ENCODE peak calls at places on chromosome 13, in four cellular contexts. Q, S, Y and Z are unnamed samples. For H3K27me3, the result is how much of the 10 kb centered on the place peaks cover.

GRCh38 chr13:112159575-112160547 is 92.9 kb downstream of the SOX1 start:
- DNase-seq in Q (no peak), S (no peak), Y (no peak), Z (no peak)

GRCh38 chr13:41837668-41838067 is 123.2 kb downstream of the VWA8 start:
- DNase-seq in Q (no peak), Y (no peak), S (no peak), Z (no peak)

GRCh38 chr13:99386495-99386894 is 79.3 kb upstream of the GPR183 start:
- DNase-seq in S (no peak), Q (no peak), Y (peak), Z (no peak)

GRCh38 chr13:38386421-38386820 is 36.8 kb downstream of the UFM1 start:
- DNase-seq in S (no peak), Q (peak), Y (no peak), Z (no peak)

GRCh38 chr13:24233351-24233901 is 72.9 kb downstream of the SPATA13 start:
- DNase-seq in Q (no peak), S (peak), Y (no peak), Z (no peak)

GRCh38 chr13:35164324-35164932 is 222.4 kb downstream of the NBEA start:
- DNase-seq in S (peak), Y (no peak), Q (peak), Z (peak)

GRCh38 chr13:42968906-42969305 is 23.1 kb downstream of the EPSTI1 start:
- DNase-seq in Y (peak), Q (no peak), S (no peak), Z (no peak)

GRCh38 chr13:109479991-109480696 is 306.2 kb downstream of the IRS2 start:
- DNase-seq in S (no peak), Y (no peak), Q (peak), Z (no peak)

GRCh38 chr13:48159436-48160225 is 64.7 kb upstream of the MED4 start:
- DNase-seq in Y (no peak), S (no peak), Q (peak), Z (no peak)

GRCh38 chr13:66414196-66414800 is 815.8 kb downstream of the PCDH9 start:
- DNase-seq in S (no peak), Y (no peak), Q (no peak), Z (no peak)

GRCh38 chr13:104389722-104390121 is 1323.5 kb upstream of the SLC10A2 start:
- DNase-seq in Y (no peak), S (no peak), Q (no peak), Z (no peak)

GRCh38 chr13:42574435-42575311 is 721 bp downstream of the TNFSF11 start:
- DNase-seq in Q (no peak), Y (peak), S (peak), Z (no peak)

GRCh38 chr13:33014291-33014690 is 1.9 kb upstream of the KL start:
- DNase-seq in Q (no peak), S (no peak), Y (no peak), Z (no peak)

GRCh38 chr13:114038900-114039299 is 65.0 kb upstream of the C13orf46 start:
- DNase-seq in Y (no peak), Q (no peak), S (no peak), Z (no peak)

GRCh38 chr13:109274188-109274821 is 512.1 kb downstream of the IRS2 start:
- DNase-seq in S (peak), Q (peak), Y (peak), Z (peak)

GRCh38 chr13:58238972-58239773 is 607.6 kb downstream of the PCDH17 start:
- DNase-seq in Q (no peak), Y (no peak), S (no peak), Z (no peak)

GRCh38 chr13:102983496-102983895 is 82.7 kb downstream of the SLC10A2 start:
- DNase-seq in Y (no peak), S (no peak), Q (peak), Z (no peak)

GRCh38 chr13:109740721-109741120 is 45.7 kb downstream of the IRS2 start:
- DNase-seq in Y (no peak), S (no peak), Q (no peak), Z (no peak)

GRCh38 chr13:99439048-99439447 is 62.2 kb upstream of the TM9SF2 start:
- DNase-seq in Q (no peak), Y (no peak), S (no peak), Z (no peak)

GRCh38 chr13:72457151-72457550 is 270.3 kb downstream of the MZT1 start:
- DNase-seq in Q (no peak), Y (no peak), S (no peak), Z (no peak)

GRCh38 chr13:113863511-113864302 is at the start of gene GAS6:
- DNase-seq in Y (peak), Q (peak), S (peak), Z (peak)

GRCh38 chr13:73505487-73505886 is 446.7 kb downstream of the KLF5 start:
- DNase-seq in S (no peak), Y (no peak), Q (no peak), Z (no peak)

GRCh38 chr13:37072024-37072423 is 12.5 kb upstream of the SUPT20H start:
- DNase-seq in S (no peak), Q (no peak), Y (no peak), Z (no peak)

GRCh38 chr13:48749699-48750473 is 96.2 kb downstream of the CYSLTR2 start:
- DNase-seq in Q (peak), S (peak), Y (peak), Z (peak)

GRCh38 chr13:30292325-30292724 is 15.0 kb downstream of the KATNAL1 start:
- DNase-seq in S (no peak), Q (no peak), Y (no peak), Z (no peak)

GRCh38 chr13:109096101-109096500 is 466.7 kb downstream of the MYO16 start:
- DNase-seq in S (no peak), Y (no peak), Q (no peak), Z (no peak)

GRCh38 chr13:81395368-81395767 is 1054.4 kb upstream of the SPRY2 start:
- DNase-seq in Y (peak), Q (no peak), S (peak), Z (no peak)

GRCh38 chr13:112056284-112056727 is 10.6 kb upstream of the SOX1 start:
- DNase-seq in S (peak), Y (peak), Q (no peak), Z (no peak)

GRCh38 chr13:100818706-100819105 is 144.1 kb upstream of the TMTC4 start:
- DNase-seq in Y (no peak), S (no peak), Q (no peak), Z (no peak)

GRCh38 chr13:71056581-71056980 is 810.4 kb downstream of the DACH1 start:
- DNase-seq in S (no peak), Q (no peak), Y (peak), Z (no peak)

GRCh38 chr13:23657056-23657455 is 86.8 kb downstream of the TNFRSF19 start:
- DNase-seq in Q (no peak), Y (no peak), S (no peak), Z (no peak)

GRCh38 chr13:109276261-109276660 is 510.1 kb downstream of the IRS2 start:
- DNase-seq in Q (no peak), Y (no peak), S (no peak), Z (no peak)

GRCh38 chr13:73480784-73481183 is 422.0 kb downstream of the KLF5 start:
- DNase-seq in Y (no peak), S (no peak), Q (no peak), Z (no peak)

GRCh38 chr13:95100525-95101121 is 200.6 kb downstream of the ABCC4 start:
- DNase-seq in S (peak), Q (peak), Y (no peak), Z (peak)

GRCh38 chr13:97911311-97912138 is 42.0 kb upstream of the IPO5 start:
- DNase-seq in Q (peak), S (peak), Y (peak), Z (no peak)

GRCh38 chr13:60229708-60230272 is 66.1 kb upstream of the DIAPH3 start:
- DNase-seq in Y (no peak), S (no peak), Q (no peak), Z (no peak)

GRCh38 chr13:52938065-52938464 is 89.6 kb upstream of the PCDH8 start:
- DNase-seq in S (no peak), Y (no peak), Q (no peak), Z (no peak)

GRCh38 chr13:20193142-20193923 is 595 bp upstream of the GJB2 start:
- DNase-seq in Y (no peak), S (peak), Q (no peak), Z (no peak)
- H3K27me3 ChIP-seq in Y (half or more), S (half or more), Q (under half), Z (under half)

DNA sequence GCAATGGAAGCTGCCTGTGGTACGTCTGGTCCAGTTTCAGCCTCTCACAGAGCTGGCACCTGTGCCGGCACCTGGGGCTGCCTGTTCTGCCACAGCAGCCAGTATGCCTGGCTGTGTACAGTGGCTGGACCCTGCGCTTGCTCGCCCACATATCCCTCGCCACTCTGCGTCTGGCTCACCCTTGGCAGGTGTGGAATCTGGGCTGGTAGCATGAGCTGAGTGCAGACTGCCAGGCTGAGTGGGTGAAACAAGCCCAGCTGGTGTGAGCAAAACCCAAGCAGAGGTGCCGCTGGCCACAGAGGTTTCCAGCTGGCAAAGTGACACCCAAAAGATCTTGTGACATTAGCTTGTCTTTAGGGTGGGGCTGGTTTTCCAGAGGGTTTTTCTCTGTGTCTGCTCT is 80.7 kb downstream of the ING1 start:
- DNase-seq in S (no peak), Q (no peak), Y (no peak), Z (no peak)
- H2AFZ ChIP-seq in S (no peak), Q (no peak), Y (no peak), Z (no peak)

GRCh38 chr13:27796544-27797227 is 4.4 kb downstream of the GSX1 start:
- DNase-seq in S (no peak), Q (no peak), Y (no peak), Z (no peak)
- H3K9ac ChIP-seq in S (no peak), Q (no peak), Y (no peak), Z (no peak)

GRCh38 chr13:78816592-78816991 is 157.6 kb upstream of the OBI1 start:
- DNase-seq in Q (no peak), S (no peak), Y (peak), Z (no peak)
- H3K27me3 ChIP-seq in Q (under half), S (under half), Y (under half), Z (under half)

GRCh38 chr13:67554746-67555452 is 324.8 kb upstream of the PCDH9 start:
- DNase-seq in Q (no peak), Y (no peak), S (no peak), Z (no peak)
- H2AFZ ChIP-seq in Q (no peak), Y (no peak), S (no peak), Z (no peak)

DNA sequence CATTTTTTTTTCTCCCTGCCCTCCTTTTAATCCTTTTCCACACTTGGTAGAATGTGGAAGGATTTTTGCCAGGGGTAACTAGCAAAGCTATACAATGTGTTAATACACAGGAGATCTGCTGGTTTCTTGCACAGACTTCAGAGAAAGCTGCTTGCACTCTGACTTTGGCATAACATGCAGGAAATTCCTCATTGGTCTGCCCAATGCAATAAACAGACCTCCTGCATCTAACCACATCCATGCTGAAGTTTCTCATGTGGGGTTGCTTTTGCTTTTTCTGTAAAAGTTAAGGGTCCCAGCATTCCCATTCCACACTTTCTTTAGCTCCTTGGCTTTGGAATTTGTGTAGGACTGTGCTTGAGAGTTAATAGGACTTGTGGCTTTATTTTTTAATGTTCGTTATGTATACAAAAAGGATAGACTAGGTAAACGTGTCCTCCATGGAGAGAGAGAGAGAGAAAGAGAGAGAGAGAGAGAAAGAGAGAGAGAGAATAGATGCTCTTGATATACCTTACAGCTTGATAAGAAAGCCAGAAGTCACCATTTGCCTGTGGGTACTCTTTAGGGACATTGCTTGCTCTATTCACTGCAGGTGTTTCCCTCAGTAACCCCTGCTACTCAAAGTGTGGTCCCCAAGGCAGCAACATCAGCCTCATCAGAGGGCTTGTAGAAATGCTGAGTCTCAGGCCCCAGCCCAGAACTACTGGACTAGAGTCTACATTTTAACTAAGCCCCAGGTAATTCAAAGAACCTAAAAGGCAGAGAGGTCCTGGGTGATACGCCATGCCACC is 170.5 kb downstream of the SHISA2 start:
- DNase-seq in Y (no peak), S (no peak), Q (no peak), Z (no peak)
- H3K9ac ChIP-seq in Y (no peak), S (no peak), Q (no peak), Z (no peak)

GRCh38 chr13:88637935-88638334 is 966.8 kb downstream of the SLITRK5 start:
- DNase-seq in S (no peak), Y (no peak), Q (no peak), Z (no peak)
- H3K27me3 ChIP-seq in S (under half), Y (under half), Q (under half), Z (under half)

GRCh38 chr13:85261757-85262346 is 537.4 kb downstream of the SLITRK6 start:
- DNase-seq in Y (no peak), Q (no peak), S (no peak), Z (no peak)
- H2AFZ ChIP-seq in Y (no peak), Q (no peak), S (no peak), Z (no peak)

DNA sequence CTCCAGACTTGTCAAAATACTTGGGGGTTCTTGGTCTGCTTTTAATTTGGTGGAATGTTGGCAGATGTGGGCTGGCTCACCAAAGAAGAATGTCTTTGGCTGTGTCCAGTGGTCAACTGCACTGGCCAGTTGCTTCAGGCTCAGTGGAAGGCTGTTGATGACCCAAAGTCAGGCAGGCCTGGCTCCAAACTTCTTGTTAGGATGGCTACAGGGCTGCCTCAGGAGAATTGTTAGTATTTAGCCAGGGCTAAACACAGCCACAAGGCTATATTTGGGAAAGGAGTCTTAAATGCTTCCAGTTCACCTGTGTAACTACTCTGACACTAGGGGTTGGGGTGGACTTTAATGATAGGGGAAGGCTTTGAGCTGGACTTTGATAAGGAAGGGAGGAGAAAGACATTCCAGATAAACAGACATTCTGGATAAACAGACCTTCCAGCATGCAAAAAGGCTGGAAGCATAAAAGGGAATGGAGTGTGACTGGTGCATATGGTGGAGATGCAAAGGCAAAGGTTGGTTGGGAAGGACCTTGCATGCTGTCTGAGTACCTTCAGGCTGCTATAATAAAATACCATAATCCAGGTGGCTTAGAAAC is 116.8 kb downstream of the FOXO1 start:
- DNase-seq in S (no peak), Q (no peak), Y (no peak), Z (no peak)
- H3K9ac ChIP-seq in S (no peak), Q (no peak), Y (no peak), Z (no peak)

GRCh38 chr13:45602183-45602582 is 13.4 kb downstream of the ERICH6B start:
- DNase-seq in Y (no peak), Q (no peak), S (no peak), Z (no peak)

GRCh38 chr13:45601680-45602079 is 13.9 kb downstream of the ERICH6B start:
- DNase-seq in Y (no peak), S (no peak), Q (no peak), Z (no peak)

GRCh38 chr13:45595968-45596367 is 19.6 kb downstream of the ERICH6B start:
- DNase-seq in Y (no peak), Q (peak), S (peak), Z (no peak)

GRCh38 chr13:45596800-45597484 is 18.6 kb downstream of the ERICH6B start:
- DNase-seq in S (no peak), Y (no peak), Q (no peak), Z (no peak)

GRCh38 chr13:45598597-45598996 is 16.9 kb downstream of the ERICH6B start:
- DNase-seq in S (no peak), Q (no peak), Y (no peak), Z (no peak)
- H3K27me3 ChIP-seq in S (under half), Q (under half), Y (under half), Z (under half)